ENCODE peak calls at places on chromosomes 12 and 14, in seven cellular contexts. S is IMR-90, F is AG04450, B is fibroblast of pulmonary artery, P is HepG2, G is ovary, K is foreskin fibroblast. N is an unnamed sample.

GRCh38 chr12:126545411-126545810 is 1480.2 kb downstream of the AACS start:
- DNase-seq in F (no peak), B (peak), S (no peak), P (no peak), K (no peak), G (no peak), N (no peak)

GRCh38 chr14:61177279-61178225 is 103.6 kb downstream of the TMEM30B start:
- DNase-seq in P (no peak), K (peak), B (no peak), S (peak), G (no peak), F (no peak), N (no peak)

GRCh38 chr12:7667025-7667575 is 1.4 kb upstream of the APOBEC1 start:
- DNase-seq in S (no peak), G (no peak), F (no peak), P (peak), K (peak), B (no peak), N (no peak)

GRCh38 chr12:89756638-89757321 is 48.1 kb upstream of the ATP2B1 start:
- DNase-seq in F (peak), P (peak), G (no peak), S (peak), K (peak), B (peak), N (peak)

GRCh38 chr12:5592313-5592712 is 160.4 kb downstream of the NTF3 start:
- DNase-seq in F (no peak), P (no peak), G (no peak), S (no peak), B (no peak), K (peak), N (no peak)

GRCh38 chr14:34498684-34499412 is 36.8 kb upstream of the SPTSSA start:
- DNase-seq in F (no peak), B (peak), G (no peak), P (peak), K (no peak), S (peak), N (no peak)

GRCh38 chr12:50914872-50915484 is 37.4 kb upstream of the HIGD1C start:
- DNase-seq in K (no peak), S (no peak), F (no peak), G (no peak), B (no peak), P (no peak), N (no peak)

GRCh38 chr14:21024668-21025373 is at the start of gene NDRG2:
- DNase-seq in S (no peak), P (peak), G (peak), B (peak), F (no peak), K (peak), N (no peak)

GRCh38 chr14:43900173-43900655 is 606.9 kb downstream of the FSCB start:
- DNase-seq in B (no peak), F (no peak), K (no peak), P (peak), S (no peak), G (no peak), N (no peak)

GRCh38 chr12:5276327-5276880 is 155.5 kb upstream of the NTF3 start:
- DNase-seq in G (no peak), K (no peak), P (no peak), F (no peak), B (no peak), S (no peak), N (no peak)

GRCh38 chr12:46244997-46245396 is 23.8 kb downstream of the SLC38A1 start:
- DNase-seq in P (no peak), F (no peak), S (no peak), B (no peak), K (no peak), G (no peak), N (no peak)
- H3K4me3 ChIP-seq in P (no peak), F (no peak), S (no peak), B (no peak), K (no peak), G (no peak), N (no peak)

GRCh38 chr14:96052541-96053105 is 13.5 kb downstream of the C14orf132 start:
- DNase-seq in K (peak), S (peak), B (no peak), F (no peak), P (no peak), G (no peak), N (no peak)
- TF ChIP-seq CTCF in K (no peak), S (no peak), B (no peak), F (peak), P (no peak), G (no peak), N (no peak)

DNA sequence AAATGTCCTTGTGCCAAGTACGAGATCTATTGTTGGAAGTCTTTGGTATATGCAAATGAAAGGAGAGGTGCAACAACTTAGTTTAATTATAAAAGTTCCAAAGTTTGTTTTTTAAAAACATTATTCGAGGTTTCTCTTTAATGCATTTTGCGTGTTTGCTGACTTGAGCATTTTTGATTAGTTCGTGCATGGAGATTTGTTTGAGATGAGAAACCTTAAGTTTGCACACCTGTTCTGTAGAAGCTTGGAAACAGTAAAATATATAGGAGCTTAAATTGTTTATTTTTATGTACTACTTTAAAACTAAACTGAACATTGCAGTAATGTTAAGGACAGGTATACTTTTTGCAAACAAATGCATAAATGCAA is 2.3 kb downstream of the HSPA2 start:
- DNase-seq in F (no peak), P (no peak), G (no peak), S (no peak), K (no peak), B (no peak), N (no peak)
- H3K4me3 ChIP-seq in F (peak), P (no peak), G (peak), S (peak), K (peak), B (no peak), N (peak)

DNA sequence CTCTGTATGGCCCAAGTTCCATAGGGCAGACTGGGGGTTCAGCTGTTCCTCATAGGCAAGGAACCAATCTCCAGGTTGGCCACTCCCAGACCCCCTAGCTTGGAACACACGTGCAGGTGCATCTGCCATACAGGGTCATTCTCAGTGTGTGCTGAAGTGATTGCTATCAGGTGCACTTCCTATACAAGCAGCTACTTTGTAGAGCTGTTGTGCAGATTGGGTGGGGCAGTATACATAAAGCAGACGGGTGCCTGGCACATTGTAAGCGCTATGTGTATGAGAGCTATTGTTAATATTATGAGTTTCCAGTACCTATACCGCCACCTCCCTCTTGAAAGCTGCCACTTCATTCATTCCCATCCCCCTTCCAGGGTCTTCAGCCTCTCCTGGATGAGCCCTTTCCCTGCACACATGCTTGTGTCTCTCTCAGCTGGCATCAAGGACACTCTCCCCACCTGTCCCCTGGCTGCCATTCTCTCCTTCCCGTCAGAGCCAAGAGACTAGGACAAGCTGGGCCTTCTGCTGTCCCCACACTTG is 17.2 kb downstream of the IRF2BPL start:
- DNase-seq in G (no peak), S (no peak), P (no peak), K (no peak), B (no peak), F (no peak), N (no peak)
- TF ChIP-seq CTCF in G (no peak), S (no peak), P (no peak), K (no peak), B (no peak), F (no peak), N (no peak)

GRCh38 chr12:122669397-122670070 is 33.6 kb downstream of the HCAR2 start:
- DNase-seq in S (peak), B (peak), G (no peak), P (no peak), K (peak), F (no peak), N (peak)
- H3K4me3 ChIP-seq in S (no peak), B (no peak), G (no peak), P (no peak), K (no peak), F (no peak), N (no peak)

DNA sequence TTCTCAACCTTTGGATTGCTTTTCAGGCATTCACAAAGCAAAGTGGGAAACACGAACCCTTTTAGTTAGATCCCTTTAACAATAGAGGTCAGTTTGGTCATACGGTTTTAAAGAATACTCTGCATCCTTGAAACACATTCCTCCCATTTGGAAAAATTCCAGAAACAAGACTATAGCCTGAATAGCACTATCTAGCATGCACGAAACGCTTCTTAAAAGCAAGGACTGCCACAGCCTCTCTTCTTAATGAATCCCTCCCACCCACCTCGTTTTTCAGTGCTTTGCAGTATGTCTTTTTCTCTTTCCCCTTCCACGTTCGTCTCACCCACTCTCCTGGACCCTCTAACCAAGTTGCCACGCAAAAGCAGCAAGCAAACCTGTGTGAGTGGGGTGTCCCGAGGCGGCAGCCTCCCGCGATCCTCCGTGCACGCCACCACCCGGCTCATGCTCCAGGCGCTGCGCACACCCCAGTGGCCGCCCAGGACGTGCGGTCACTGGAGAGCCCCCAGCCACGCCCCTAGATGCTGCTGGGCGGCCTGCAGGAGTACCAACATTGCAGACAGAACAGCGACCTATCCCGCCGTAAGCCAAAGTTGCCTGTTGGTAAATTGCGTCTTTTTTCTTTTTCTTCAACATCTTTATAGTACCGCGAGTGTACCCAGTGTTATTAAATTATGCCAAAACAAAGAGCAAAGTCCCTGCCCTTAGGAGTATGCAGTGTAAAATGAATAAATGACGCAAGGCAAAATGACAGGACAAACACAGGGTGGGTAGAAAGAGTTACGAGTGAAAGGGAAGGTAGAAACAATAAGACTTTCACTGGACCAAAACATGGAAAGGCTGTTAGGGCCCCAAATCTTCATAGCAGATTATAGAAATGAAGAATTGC is at the start of gene SLC38A4:
- DNase-seq in B (peak), F (no peak), P (peak), G (no peak), S (peak), K (peak), N (no peak)
- TF ChIP-seq CTCF in B (peak), F (peak), P (peak), G (no peak), S (peak), K (peak), N (peak)

DNA sequence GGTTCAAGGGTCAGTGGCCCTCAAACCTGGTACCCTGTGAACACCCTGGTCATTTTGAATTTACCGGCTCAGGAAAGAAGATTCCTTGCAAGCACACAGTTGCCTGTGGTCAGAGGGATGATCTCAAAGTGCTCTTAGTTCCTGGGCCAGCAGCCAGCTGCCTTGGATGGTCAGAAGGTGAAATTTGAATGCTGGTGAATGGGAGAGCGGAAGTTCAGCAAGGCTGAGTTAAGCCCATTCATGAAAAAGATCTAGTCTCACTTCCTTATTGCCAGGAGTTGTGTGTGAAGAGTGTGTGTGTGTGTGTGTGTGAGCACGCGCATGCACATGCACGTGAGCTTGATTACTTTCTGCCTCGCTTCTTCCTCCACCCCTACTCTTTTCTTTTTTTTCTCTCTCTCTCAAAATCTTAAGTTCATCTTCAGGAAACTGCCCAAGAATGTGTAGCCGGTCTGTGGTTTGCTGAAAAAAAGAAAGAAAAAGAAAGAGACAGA is 155.5 kb upstream of the CCND2 start:
- DNase-seq in P (no peak), K (peak), B (peak), S (peak), G (peak), F (peak), N (no peak)
- H3K4me3 ChIP-seq in P (no peak), K (no peak), B (no peak), S (no peak), G (no peak), F (no peak), N (no peak)

N was measured in AG09309.